ENCODE peak calls at places on chromosomes 7 and 10, in seven cellular contexts. One of them, this sample, is unnamed.

GRCh38 chr10:111146025-111146640 is 69.3 kb downstream of the ADRA2A start:
- DNase-seq in SK-N-MC: no peak
- DNase-seq in colonic mucosa: no peak
- DNase-seq in mesenchymal stem cell: no peak
- DNase-seq in fibroblast of lung: no peak
- DNase-seq in HCT116: no peak
- DNase-seq in IMR-90: no peak
- DNase-seq in this sample: no peak

GRCh38 chr10:110091830-110092229 is 84.0 kb downstream of the ADD3 start:
- DNase-seq in mesenchymal stem cell: no peak
- DNase-seq in colonic mucosa: no peak
- DNase-seq in SK-N-MC: no peak
- DNase-seq in IMR-90: no peak
- DNase-seq in fibroblast of lung: peak
- DNase-seq in HCT116: no peak
- DNase-seq in this sample: no peak

GRCh38 chr7:2004841-2005351 is 227.8 kb downstream of the MAD1L1 start:
- DNase-seq in SK-N-MC: no peak
- DNase-seq in colonic mucosa: no peak
- DNase-seq in fibroblast of lung: no peak
- DNase-seq in HCT116: no peak
- DNase-seq in IMR-90: no peak
- DNase-seq in mesenchymal stem cell: no peak
- DNase-seq in this sample: no peak

GRCh38 chr7:29488203-29488970 is 75.2 kb upstream of the PRR15 start:
- DNase-seq in IMR-90: no peak
- DNase-seq in mesenchymal stem cell: no peak
- DNase-seq in SK-N-MC: no peak
- DNase-seq in HCT116: no peak
- DNase-seq in colonic mucosa: no peak
- DNase-seq in fibroblast of lung: no peak
- DNase-seq in this sample: no peak

GRCh38 chr7:22722596-22722995 is 4.4 kb upstream of the IL6 start:
- DNase-seq in HCT116: no peak
- DNase-seq in colonic mucosa: no peak
- DNase-seq in SK-N-MC: no peak
- DNase-seq in IMR-90: no peak
- DNase-seq in fibroblast of lung: no peak
- DNase-seq in mesenchymal stem cell: no peak
- DNase-seq in this sample: no peak

GRCh38 chr7:125391921-125392320 is 462.3 kb upstream of the POT1 start:
- DNase-seq in colonic mucosa: no peak
- DNase-seq in SK-N-MC: no peak
- DNase-seq in fibroblast of lung: peak
- DNase-seq in IMR-90: no peak
- DNase-seq in HCT116: no peak
- DNase-seq in mesenchymal stem cell: peak
- DNase-seq in this sample: peak

GRCh38 chr7:6579446-6579845 is 2.2 kb downstream of the ZDHHC4 start:
- DNase-seq in HCT116: no peak
- DNase-seq in colonic mucosa: no peak
- DNase-seq in IMR-90: peak
- DNase-seq in SK-N-MC: peak
- DNase-seq in mesenchymal stem cell: peak
- DNase-seq in fibroblast of lung: peak
- DNase-seq in this sample: no peak

GRCh38 chr10:133113146-133113830 is 25.6 kb downstream of the ADGRA1 start:
- DNase-seq in HCT116: no peak
- DNase-seq in SK-N-MC: no peak
- DNase-seq in fibroblast of lung: no peak
- DNase-seq in colonic mucosa: no peak
- DNase-seq in mesenchymal stem cell: no peak
- DNase-seq in IMR-90: no peak
- DNase-seq in this sample: no peak

GRCh38 chr7:120856198-120856597 is 1.7 kb downstream of the TSPAN12 start:
- DNase-seq in SK-N-MC: no peak
- DNase-seq in fibroblast of lung: no peak
- DNase-seq in IMR-90: no peak
- DNase-seq in colonic mucosa: no peak
- DNase-seq in HCT116: no peak
- DNase-seq in mesenchymal stem cell: no peak
- DNase-seq in this sample: no peak
- H3K4me3 ChIP-seq in SK-N-MC: peak
- H3K4me3 ChIP-seq in fibroblast of lung: peak
- H3K4me3 ChIP-seq in IMR-90: peak
- H3K4me3 ChIP-seq in colonic mucosa: peak
- H3K4me3 ChIP-seq in HCT116: no peak
- H3K4me3 ChIP-seq in mesenchymal stem cell: no peak
- H3K4me3 ChIP-seq in this sample: peak

GRCh38 chr7:151611041-151611440 is 91.3 kb upstream of the RHEB start:
- DNase-seq in SK-N-MC: no peak
- DNase-seq in fibroblast of lung: no peak
- DNase-seq in HCT116: no peak
- DNase-seq in IMR-90: no peak
- DNase-seq in mesenchymal stem cell: no peak
- DNase-seq in colonic mucosa: no peak
- DNase-seq in this sample: no peak
- H3K9ac ChIP-seq in SK-N-MC: no peak
- H3K9ac ChIP-seq in fibroblast of lung: no peak
- H3K9ac ChIP-seq in HCT116: no peak
- H3K9ac ChIP-seq in IMR-90: no peak
- H3K9ac ChIP-seq in mesenchymal stem cell: no peak
- H3K9ac ChIP-seq in colonic mucosa: no peak
- H3K9ac ChIP-seq in this sample: no peak

DNA sequence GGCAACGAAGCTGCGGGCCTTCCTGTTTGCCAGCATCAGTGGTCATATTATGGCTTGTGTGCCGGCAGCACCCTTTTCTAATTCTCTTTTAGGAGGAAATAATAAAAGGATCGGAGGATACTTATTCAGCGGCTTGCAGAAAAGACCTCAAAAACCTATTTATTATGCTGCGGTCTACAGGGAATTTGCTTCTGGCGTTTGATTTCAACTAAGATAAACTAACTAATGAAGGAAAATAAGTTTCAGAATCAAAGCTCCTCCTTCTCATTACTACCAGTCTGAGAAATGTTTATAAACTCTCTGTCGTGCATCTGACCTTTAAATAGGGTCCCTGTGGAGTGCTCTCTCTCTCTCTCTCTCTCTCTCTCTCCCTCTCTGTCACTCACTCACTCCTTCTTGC is 335.0 kb upstream of the GLI3 start:
- DNase-seq in IMR-90: no peak
- DNase-seq in colonic mucosa: no peak
- DNase-seq in mesenchymal stem cell: peak
- DNase-seq in HCT116: no peak
- DNase-seq in SK-N-MC: peak
- DNase-seq in fibroblast of lung: peak
- DNase-seq in this sample: no peak
- H3K4me3 ChIP-seq in IMR-90: no peak
- H3K4me3 ChIP-seq in colonic mucosa: no peak
- H3K4me3 ChIP-seq in mesenchymal stem cell: no peak
- H3K4me3 ChIP-seq in HCT116: no peak
- H3K4me3 ChIP-seq in SK-N-MC: peak
- H3K4me3 ChIP-seq in fibroblast of lung: no peak
- H3K4me3 ChIP-seq in this sample: no peak

DNA sequence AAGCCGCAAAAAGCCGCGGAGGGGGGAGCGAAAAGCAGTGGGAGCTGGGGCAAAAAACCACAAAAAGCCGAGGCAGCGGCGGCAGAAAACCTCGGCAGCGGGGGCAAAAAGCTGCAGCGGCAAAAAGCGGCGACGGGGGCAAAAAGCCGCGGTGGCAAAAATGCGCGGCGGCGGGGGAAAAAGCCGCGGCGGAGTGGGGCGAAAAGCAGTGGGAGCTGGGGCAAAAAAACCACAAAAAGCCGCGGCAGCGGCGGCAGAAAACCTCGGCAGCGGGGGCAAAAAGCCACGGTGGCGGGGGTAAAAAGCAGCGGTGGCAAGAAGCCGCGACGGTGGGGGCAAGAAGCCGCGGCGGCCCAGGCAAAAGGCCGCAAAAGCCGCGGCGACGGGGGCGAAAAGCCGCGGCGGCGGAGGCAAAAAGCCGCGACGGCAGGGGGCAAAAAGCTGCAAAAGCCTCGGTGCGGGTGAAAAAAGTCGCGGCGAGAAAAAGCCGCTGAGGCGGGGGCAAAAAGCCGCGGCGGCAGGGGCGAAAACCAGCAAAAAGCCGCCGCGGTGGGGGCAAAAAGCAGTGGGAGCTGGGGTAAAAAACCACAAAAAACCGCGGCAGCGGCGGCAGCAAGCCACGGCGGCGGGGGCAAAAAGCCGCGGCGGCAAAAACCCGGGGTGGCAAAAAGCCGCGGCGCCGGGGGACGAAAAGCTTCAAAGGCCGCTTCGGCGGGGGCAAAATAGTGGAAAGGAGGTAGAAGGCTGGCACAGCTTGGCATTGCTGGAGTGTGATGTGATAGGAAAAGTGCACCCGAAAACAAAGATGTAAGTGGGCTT is 135.9 kb downstream of the ZNF92 start:
- DNase-seq in HCT116: no peak
- DNase-seq in fibroblast of lung: peak
- DNase-seq in mesenchymal stem cell: no peak
- DNase-seq in IMR-90: no peak
- DNase-seq in SK-N-MC: no peak
- DNase-seq in colonic mucosa: no peak
- DNase-seq in this sample: no peak
- H3K9ac ChIP-seq in HCT116: no peak
- H3K9ac ChIP-seq in fibroblast of lung: no peak
- H3K9ac ChIP-seq in mesenchymal stem cell: no peak
- H3K9ac ChIP-seq in IMR-90: no peak
- H3K9ac ChIP-seq in SK-N-MC: peak
- H3K9ac ChIP-seq in colonic mucosa: no peak
- H3K9ac ChIP-seq in this sample: no peak

This sample was measured in astrocyte.